ENCODE peak calls at places on chromosomes 13 and 19, in four cellular contexts. O, Y, G and F are unnamed samples. For H3K4me1, the result is how much of the 10 kb centered on the place peaks cover.

GRCh38 chr19:46932346-46932745 is 71.5 kb downstream of the ARHGAP35 start:
- DNase-seq in O (no peak), Y (no peak), G (no peak), F (no peak)

GRCh38 chr19:5498817-5499535 is 43.8 kb downstream of the ZNRF4 start:
- DNase-seq in O (peak), Y (no peak), G (no peak), F (no peak)

GRCh38 chr19:55319786-55320185 is 5.4 kb downstream of the TMEM150B start:
- DNase-seq in O (peak), Y (no peak), G (no peak), F (no peak)

GRCh38 chr19:53308339-53308811 is 25.2 kb upstream of the ZNF845 start:
- DNase-seq in O (peak), Y (no peak), G (no peak), F (peak)

GRCh38 chr19:2449019-2449418 is 7.7 kb downstream of the LMNB2 start:
- DNase-seq in O (no peak), Y (no peak), G (peak), F (no peak)

GRCh38 chr13:110446570-110446880 is 115.0 kb downstream of the RAB20 start:
- DNase-seq in O (no peak), Y (no peak), G (no peak), F (no peak)

GRCh38 chr13:74388626-74389025 is 254.4 kb upstream of the KLF12 start:
- DNase-seq in O (no peak), Y (no peak), G (no peak), F (no peak)

GRCh38 chr13:114155923-114156883 is 22.9 kb upstream of the CFAP97D2 start:
- DNase-seq in O (no peak), Y (no peak), G (peak), F (no peak)

GRCh38 chr19:1046836-1047695 is 7.2 kb downstream of the ABCA7 start:
- DNase-seq in O (no peak), Y (no peak), G (no peak), F (no peak)

GRCh38 chr19:13060233-13060963 is 42.3 kb downstream of the LYL1 start:
- DNase-seq in O (no peak), Y (no peak), G (no peak), F (no peak)

GRCh38 chr19:19159534-19159933 is 10.5 kb downstream of the MEF2B start:
- DNase-seq in O (no peak), Y (no peak), G (no peak), F (no peak)

GRCh38 chr19:19160489-19161035 is 9.5 kb downstream of the MEF2B start:
- DNase-seq in O (peak), Y (no peak), G (no peak), F (peak)

GRCh38 chr19:19165396-19165795 is 4.7 kb downstream of the MEF2B start:
- DNase-seq in O (no peak), Y (no peak), G (no peak), F (no peak)

GRCh38 chr19:19157808-19158207 is 12.3 kb downstream of the MEF2B start:
- DNase-seq in O (no peak), Y (no peak), G (no peak), F (no peak)

GRCh38 chr19:19162495-19162894 is 7.6 kb downstream of the MEF2B start:
- DNase-seq in O (no peak), Y (no peak), G (no peak), F (no peak)
- H3K4me3 ChIP-seq in O (no peak), Y (no peak), G (no peak), F (no peak)

GRCh38 chr13:19962894-19963293 is 4.4 kb downstream of the ZMYM2 start:
- DNase-seq in O (no peak), Y (no peak), G (no peak), F (no peak)

GRCh38 chr13:19961924-19962323 is 3.4 kb downstream of the ZMYM2 start:
- DNase-seq in O (no peak), Y (no peak), G (no peak), F (no peak)

DNA sequence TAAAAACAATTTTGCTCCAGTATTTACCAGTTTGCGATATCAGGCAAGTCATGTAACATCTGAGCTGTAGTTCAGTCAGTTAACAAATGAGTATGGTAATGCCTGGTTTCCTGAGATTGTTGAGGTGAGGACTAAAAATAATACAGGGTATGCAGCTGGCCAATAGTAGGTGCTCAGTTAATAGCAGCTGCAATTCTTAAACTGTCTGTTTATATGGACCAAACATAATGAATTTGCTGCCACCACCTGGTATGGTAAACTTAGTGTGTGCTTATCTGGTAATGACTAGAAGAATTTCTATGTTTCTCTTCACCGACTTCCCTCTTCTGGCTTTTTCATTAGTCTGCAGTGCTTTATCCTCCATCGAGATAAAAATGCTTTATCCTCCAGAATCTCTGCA is 9.1 kb downstream of the ZMYM2 start:
- DNase-seq in O (no peak), Y (no peak), G (no peak), F (no peak)
- H3K4me1 ChIP-seq in O (under half), Y (under half), G (under half), F (under half)

GRCh38 chr13:79782541-79783216 is 301.7 kb downstream of the NDFIP2 start:
- DNase-seq in O (peak), Y (no peak), G (no peak), F (no peak)
- H3K4me3 ChIP-seq in O (no peak), Y (no peak), G (no peak), F (no peak)

GRCh38 chr13:100470841-100471505 is 117.6 kb downstream of the GGACT start:
- DNase-seq in O (no peak), Y (no peak), G (no peak), F (no peak)
- H3K4me1 ChIP-seq in O (under half), Y (under half), G (under half), F (under half)

DNA sequence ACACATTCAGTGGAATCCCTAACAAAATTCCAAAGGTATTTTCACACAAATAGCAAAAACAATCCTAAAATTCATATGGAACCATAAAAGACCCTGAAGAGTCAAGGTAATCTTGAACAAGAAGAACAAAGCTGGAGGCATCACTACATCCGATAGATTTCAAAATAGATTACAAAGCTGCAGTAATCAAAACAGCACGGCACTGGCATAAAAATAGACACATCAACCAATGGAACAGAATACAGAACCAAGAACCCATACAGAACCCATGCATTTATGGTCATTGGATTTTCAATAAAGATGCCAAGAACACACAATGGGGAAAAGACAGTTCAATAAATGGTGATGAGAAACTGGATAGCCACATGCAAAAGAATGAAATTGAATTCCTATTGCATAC is 32.5 kb downstream of the ZNF566 start:
- DNase-seq in O (no peak), Y (no peak), G (no peak), F (no peak)
- H3K4me3 ChIP-seq in O (no peak), Y (no peak), G (no peak), F (no peak)

GRCh38 chr19:42169486-42169885 is 37.2 kb upstream of the POU2F2 start:
- DNase-seq in O (no peak), Y (no peak), G (no peak), F (no peak)
- H3K4me1 ChIP-seq in O (under half), Y (under half), G (under half), F (under half)

DNA sequence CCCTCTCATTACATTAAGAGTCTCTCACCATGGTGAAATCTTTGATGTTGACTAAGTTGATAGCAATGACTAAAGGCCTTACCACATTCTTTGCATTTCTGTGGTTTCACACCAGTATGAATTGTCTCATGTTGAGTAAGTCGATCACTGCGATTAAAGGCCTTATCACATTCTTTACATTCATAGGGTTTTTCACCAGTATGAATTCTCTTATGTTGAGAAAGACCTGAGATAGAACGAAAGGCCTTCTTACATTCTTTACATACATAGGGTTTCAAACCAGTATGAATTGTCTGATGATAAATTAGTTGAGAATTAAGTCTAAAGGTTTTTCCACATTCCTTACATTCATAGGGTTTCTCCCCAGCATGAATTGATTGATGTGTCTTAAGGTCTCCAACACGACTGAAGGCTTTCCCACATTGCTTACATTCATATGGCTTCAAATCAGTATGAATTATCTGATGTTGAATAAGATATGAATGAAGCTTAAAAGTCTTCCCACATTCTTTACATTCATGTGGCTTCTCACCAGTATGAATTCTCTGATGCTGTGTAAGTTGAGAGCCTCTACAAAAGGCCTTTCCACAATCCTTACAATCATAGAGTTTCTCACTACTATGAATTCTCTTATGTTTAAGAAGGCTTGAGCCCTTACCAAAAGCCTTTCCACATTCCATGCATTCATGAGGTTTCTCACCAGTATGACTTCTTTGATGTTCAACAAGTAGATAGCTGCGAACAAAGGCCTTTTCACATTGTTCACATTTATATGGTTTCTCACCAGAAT is 45.6 kb downstream of the ZNF283 start:
- DNase-seq in O (peak), Y (no peak), G (no peak), F (no peak)
- H3K4me3 ChIP-seq in O (no peak), Y (no peak), G (no peak), F (no peak)

GRCh38 chr19:19448238-19448544 is 42.7 kb downstream of the GATAD2A start:
- DNase-seq in O (no peak), Y (no peak), G (no peak), F (no peak)
- H3K4me1 ChIP-seq in O (under half), Y (half or more), G (half or more), F (under half)